ENCODE peak calls at places on chromosomes 12 and 14, in six cellular contexts. G, L, A, H, Y and Z are unnamed samples.

GRCh38 chr12:92143280-92143679 is 2.4 kb downstream of the BTG1 start:
- DNase-seq in H (no peak), G (no peak), L (no peak), Y (no peak), A (no peak), Z (no peak)

GRCh38 chr14:63614964-63615363 is 26.7 kb downstream of the WDR89 start:
- DNase-seq in A (no peak), H (peak), Y (no peak), L (no peak), G (no peak), Z (peak)

GRCh38 chr12:41932470-41932991 is 212.1 kb downstream of the GXYLT1 start:
- DNase-seq in Y (no peak), H (peak), G (peak), A (peak), L (no peak), Z (no peak)

GRCh38 chr12:93802293-93802692 is 125.1 kb downstream of the CRADD start:
- DNase-seq in G (no peak), Y (no peak), H (peak), L (no peak), A (no peak), Z (no peak)

GRCh38 chr12:31756977-31757420 is 28.2 kb upstream of the AMN1 start:
- DNase-seq in L (no peak), H (no peak), G (no peak), Y (no peak), A (no peak), Z (no peak)

GRCh38 chr12:54680374-54680773 is 32.2 kb upstream of the DCD start:
- DNase-seq in Y (no peak), A (no peak), G (peak), H (peak), L (no peak), Z (no peak)

GRCh38 chr12:124764451-124764850 is 99.2 kb downstream of the SCARB1 start:
- DNase-seq in G (no peak), H (peak), Y (no peak), A (no peak), L (no peak), Z (no peak)

GRCh38 chr14:94174622-94175402 is 690 bp downstream of the PPP4R4 start:
- DNase-seq in A (no peak), G (peak), Y (no peak), L (no peak), H (no peak), Z (no peak)

GRCh38 chr12:71312767-71313375 is 126.7 kb upstream of the LGR5 start:
- DNase-seq in G (no peak), A (no peak), Y (no peak), L (no peak), H (no peak), Z (no peak)